ENCODE peak calls at places on chromosomes 16 and 17, in nine cellular contexts. K is OCI-LY7, E is mammary epithelial cell, I is SK-N-SH, S is GM23338, R is GM23248, G is hepatocyte, Y is astrocyte, B is fibroblast of lung. V is an unnamed sample.

GRCh38 chr17:65243838-65244237 is 106.7 kb downstream of the RGS9 start:
- DNase-seq in S (peak; percentile 62), B (peak; percentile 72), E (peak; percentile 33), I (no peak), K (no peak), R (peak; percentile 83), G (no peak), Y (peak; percentile 59), V (peak; percentile 49)

GRCh38 chr17:76909971-76910760 is 42.0 kb downstream of the MGAT5B start:
- DNase-seq in K (peak; percentile 49), S (peak; percentile 94), E (peak; percentile 44), G (peak; percentile 86), Y (peak; percentile 30), R (peak; percentile 52), B (peak; percentile 45), I (no peak), V (peak; percentile 78)

GRCh38 chr16:65672960-65673359 is 551.1 kb upstream of the CDH11 start:
- DNase-seq in K (no peak), R (peak; percentile 52), B (peak; percentile 72), E (peak; percentile 20), I (no peak), Y (peak; percentile 64), S (no peak), G (peak; percentile 11), V (no peak)

GRCh38 chr16:5065813-5066212 is at the start of gene C16orf89:
- DNase-seq in Y (no peak), I (no peak), R (no peak), G (no peak), K (no peak), B (no peak), E (no peak), S (no peak), V (no peak)

GRCh38 chr17:43945074-43945824 is 3.0 kb upstream of the PPY start:
- DNase-seq in K (no peak), B (peak; percentile 35), Y (peak; percentile 20), G (no peak), E (no peak), R (peak; percentile 54), S (no peak), I (no peak), V (no peak)

GRCh38 chr16:9909072-9909471 is 273.2 kb downstream of the GRIN2A start:
- DNase-seq in B (peak; percentile 19), Y (peak; percentile 8), I (no peak), S (no peak), G (no peak), K (no peak), E (no peak), R (no peak), V (no peak)

GRCh38 chr17:44230139-44230695 is 10.7 kb upstream of the UBTF start:
- DNase-seq in I (no peak), G (no peak), Y (no peak), R (no peak), S (no peak), E (no peak), K (no peak), B (no peak), V (no peak)

GRCh38 chr16:24834459-24835335 is 11.1 kb upstream of the SLC5A11 start:
- DNase-seq in R (peak; percentile 58), G (peak; percentile 73), B (peak; percentile 19), I (peak; percentile 39), E (peak; percentile 33), K (peak; percentile 38), Y (no peak), S (peak; percentile 73), V (no peak)

GRCh38 chr16:68128577-68129305 is 43.6 kb downstream of the NFATC3 start:
- DNase-seq in Y (peak; percentile 57), B (peak; percentile 63), R (peak; percentile 4), I (no peak), G (no peak), E (no peak), S (peak; percentile 18), K (no peak), V (no peak)

GRCh38 chr16:68126395-68126794 is 41.2 kb downstream of the NFATC3 start:
- DNase-seq in K (no peak), E (no peak), S (no peak), I (no peak), B (no peak), R (peak; percentile 3), G (no peak), Y (no peak), V (no peak)

GRCh38 chr16:68134644-68135043 is 49.5 kb downstream of the NFATC3 start:
- DNase-seq in K (no peak), R (no peak), E (no peak), S (no peak), B (no peak), I (no peak), Y (no peak), G (no peak), V (no peak)

GRCh38 chr16:68131813-68132706 is 46.9 kb downstream of the NFATC3 start:
- DNase-seq in S (no peak), I (no peak), G (no peak), E (no peak), Y (no peak), K (no peak), R (no peak), B (no peak), V (no peak)

DNA sequence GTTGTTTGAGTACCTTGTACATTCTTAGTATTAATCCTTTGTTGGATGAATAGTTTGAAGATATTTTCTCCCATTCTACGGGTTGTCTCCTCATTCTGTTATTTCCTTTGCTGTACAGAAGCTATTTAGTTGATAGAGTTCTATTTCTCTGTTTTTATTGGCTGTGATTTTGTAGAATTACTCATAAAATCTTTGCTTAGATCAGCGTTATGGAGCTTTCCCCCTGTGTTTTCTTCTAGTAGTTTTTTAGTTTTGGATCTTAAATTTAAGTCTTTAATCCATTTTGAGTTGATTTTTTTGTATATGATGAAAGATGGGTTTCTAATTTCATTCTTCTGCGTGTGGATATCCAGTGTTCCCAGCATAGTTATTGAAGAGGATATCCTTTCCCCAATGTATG is 45.4 kb downstream of the NFATC3 start:
- DNase-seq in Y (no peak), S (no peak), E (no peak), G (no peak), B (no peak), K (no peak), R (no peak), I (no peak), V (no peak)
- H3K79me2 ChIP-seq in Y (peaks cover 8% of the 10 kb centered on the region), S (peaks cover 18% of the 10 kb centered on the region), E (peaks cover 10% of the 10 kb centered on the region), G (peaks cover 46% of the 10 kb centered on the region), B (no peaks in the 10 kb centered on the region), K (peaks cover 83% of the 10 kb centered on the region), R (peaks cover 39% of the 10 kb centered on the region), I (peaks cover 36% of the 10 kb centered on the region), V (peaks cover 90% of the 10 kb centered on the region)

GRCh38 chr17:50076591-50077235 is 18.4 kb upstream of the PDK2 start:
- DNase-seq in Y (no peak), I (no peak), E (no peak), B (no peak), S (peak; percentile 90), G (no peak), K (no peak), R (no peak), V (no peak)

GRCh38 chr17:50074227-50074626 is 18.3 kb downstream of the ITGA3 start:
- DNase-seq in Y (no peak), B (no peak), R (no peak), G (no peak), K (no peak), I (no peak), S (no peak), E (no peak), V (no peak)

GRCh38 chr17:50072925-50073324 is 17.0 kb downstream of the ITGA3 start:
- DNase-seq in E (no peak), B (peak; percentile 53), R (no peak), S (no peak), Y (peak; percentile 44), I (no peak), K (no peak), G (no peak), V (no peak)

GRCh38 chr17:50076221-50076590 is 18.9 kb upstream of the PDK2 start:
- DNase-seq in E (no peak), B (no peak), K (no peak), Y (no peak), G (no peak), S (peak; percentile 26), I (no peak), R (no peak), V (no peak)

DNA sequence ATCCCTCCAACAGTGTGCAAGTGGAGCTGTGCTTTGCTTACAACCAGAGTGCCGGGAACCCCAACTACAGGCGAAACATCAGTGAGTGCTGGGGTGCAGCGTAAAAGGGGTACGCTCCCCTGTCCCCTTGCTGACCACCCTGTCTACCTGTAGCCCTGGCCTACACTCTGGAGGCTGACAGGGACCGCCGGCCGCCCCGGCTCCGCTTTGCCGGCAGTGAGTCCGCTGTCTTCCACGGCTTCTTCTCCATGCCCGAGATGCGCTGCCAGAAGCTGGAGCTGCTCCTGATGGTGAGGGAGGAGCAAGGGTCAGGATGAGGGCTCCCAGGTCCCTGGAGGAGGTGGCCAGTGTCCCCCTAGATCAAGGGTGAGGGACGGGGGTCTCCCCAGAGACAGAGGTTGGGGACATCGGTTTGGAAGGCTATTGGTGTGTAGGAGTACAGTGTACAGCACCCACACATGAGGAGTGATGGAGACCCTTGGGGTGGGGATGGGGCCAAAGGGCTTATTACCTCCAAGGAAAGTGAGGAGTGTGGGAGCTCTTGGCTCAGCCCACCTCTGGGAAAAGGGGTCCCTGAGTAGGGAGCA is 19.6 kb upstream of the PDK2 start:
- DNase-seq in R (no peak), K (no peak), E (no peak), G (no peak), Y (no peak), I (no peak), B (no peak), S (no peak), V (no peak)
- H3K79me2 ChIP-seq in R (peaks cover 58% of the 10 kb centered on the region), K (no peaks in the 10 kb centered on the region), E (peaks cover 98% of the 10 kb centered on the region), G (no peaks in the 10 kb centered on the region), Y (peaks cover 62% of the 10 kb centered on the region), I (peaks cover 90% of the 10 kb centered on the region), B (no peaks in the 10 kb centered on the region), S (no peaks in the 10 kb centered on the region), V (no peaks in the 10 kb centered on the region)

DNA sequence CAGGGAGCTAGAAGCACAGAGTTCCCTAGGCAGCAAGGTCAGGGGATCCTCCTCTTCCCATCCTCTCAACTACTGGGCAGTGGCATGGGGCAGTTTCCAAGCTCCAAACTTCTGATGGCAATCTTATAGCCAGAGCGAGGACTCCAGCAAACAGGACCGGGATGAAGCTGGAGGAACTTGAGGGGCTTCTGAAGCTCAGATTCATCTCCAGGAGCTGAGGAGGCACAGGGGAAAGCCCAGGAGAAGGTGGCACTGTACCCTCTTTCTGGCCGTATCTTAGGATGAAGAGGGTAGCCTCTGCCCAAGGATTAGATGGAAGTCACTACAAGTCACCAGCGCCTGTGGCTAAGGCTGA is 50.0 kb upstream of the RPL38 start:
- DNase-seq in R (no peak), S (no peak), I (no peak), E (no peak), G (no peak), B (no peak), Y (no peak), K (no peak), V (no peak)
- H3K79me2 ChIP-seq in R (no peaks in the 10 kb centered on the region), S (no peaks in the 10 kb centered on the region), I (no peaks in the 10 kb centered on the region), E (no peaks in the 10 kb centered on the region), G (no peaks in the 10 kb centered on the region), B (no peaks in the 10 kb centered on the region), Y (no peaks in the 10 kb centered on the region), K (no peaks in the 10 kb centered on the region), V (no peaks in the 10 kb centered on the region)

GRCh38 chr17:27460196-27460725 is 4.0 kb downstream of the KSR1 start:
- DNase-seq in S (no peak), G (peak; percentile 30), K (no peak), B (no peak), Y (no peak), R (no peak), E (no peak), I (no peak), V (no peak)

GRCh38 chr17:27463235-27463677 is 7.0 kb downstream of the KSR1 start:
- DNase-seq in K (peak; percentile 9), S (no peak), G (no peak), Y (peak; percentile 66), R (no peak), E (no peak), B (peak; percentile 71), I (no peak), V (no peak)

GRCh38 chr17:27461192-27461859 is 5.1 kb downstream of the KSR1 start:
- DNase-seq in E (no peak), G (peak; percentile 56), S (no peak), R (no peak), B (no peak), Y (no peak), K (no peak), I (no peak), V (no peak)

GRCh38 chr17:27462714-27463113 is 6.5 kb downstream of the KSR1 start:
- DNase-seq in Y (no peak), G (no peak), S (no peak), B (no peak), K (no peak), I (no peak), E (no peak), R (no peak), V (no peak)

DNA sequence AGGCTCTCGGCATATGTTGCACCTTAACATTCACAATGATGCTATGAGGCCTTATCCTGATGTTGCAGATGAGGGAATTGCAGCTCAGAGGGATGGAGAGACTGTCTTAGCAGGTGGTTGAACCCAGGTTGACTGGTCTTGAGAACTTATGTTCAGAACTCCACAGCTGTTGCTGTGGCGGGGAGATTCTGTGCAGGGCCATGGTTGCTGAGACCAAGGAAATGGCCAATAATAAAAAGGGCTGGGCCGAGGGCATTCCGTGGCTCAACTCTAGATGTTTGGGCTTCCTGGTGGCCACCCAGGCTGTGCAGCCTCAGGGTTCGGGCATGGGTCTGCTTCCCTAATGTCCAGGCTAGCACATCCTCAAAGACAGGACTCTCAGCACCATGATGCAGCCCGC is 5.9 kb downstream of the KSR1 start:
- DNase-seq in S (no peak), I (no peak), B (no peak), G (no peak), E (no peak), R (no peak), K (no peak), Y (no peak), V (no peak)
- H3K79me2 ChIP-seq in S (peaks cover 99% of the 10 kb centered on the region), I (peaks cover 12% of the 10 kb centered on the region), B (no peaks in the 10 kb centered on the region), G (peaks cover 99% of the 10 kb centered on the region), E (no peaks in the 10 kb centered on the region), R (peaks cover 14% of the 10 kb centered on the region), K (no peaks in the 10 kb centered on the region), Y (peaks cover 95% of the 10 kb centered on the region), V (no peaks in the 10 kb centered on the region)

V was measured in DND-41.